ENCODE peak calls at places on chromosomes 11 and 22, in ten cellular contexts. S, V, P, J, E, B, Y, Z, C and F are unnamed samples.

GRCh38 chr11:46889689-46890475 is 28.5 kb downstream of the LRP4 start:
- DNase-seq in S (peak), P (peak), J (peak), E (peak), V (peak), Y (peak), C (peak), Z (peak), B (peak), F (peak)

GRCh38 chr11:11448626-11449025 is 95.6 kb upstream of the CSNK2A3 start:
- DNase-seq in V (no peak), B (no peak), P (no peak), Y (no peak), S (no peak), J (no peak), C (no peak), E (no peak), Z (no peak), F (no peak)

GRCh38 chr11:2831826-2832717 is 53.5 kb downstream of the CDKN1C start:
- DNase-seq in Y (no peak), B (no peak), C (no peak), Z (no peak), V (no peak), J (no peak), P (no peak), S (no peak), E (no peak), F (no peak)

GRCh38 chr22:22698263-22698750 is 53.9 kb downstream of the GGTLC2 start:
- DNase-seq in C (no peak), P (peak), B (no peak), V (no peak), Y (no peak), E (no peak), S (no peak), Z (no peak), J (no peak), F (no peak)

GRCh38 chr11:120793806-120794479 is 230.0 kb upstream of the TBCEL start:
- DNase-seq in V (no peak), Y (no peak), C (no peak), J (no peak), P (no peak), B (no peak), E (no peak), S (no peak), Z (no peak), F (no peak)

GRCh38 chr22:38474003-38474607 is 6.2 kb downstream of the KDELR3 start:
- DNase-seq in C (no peak), P (no peak), B (no peak), V (peak), E (no peak), S (no peak), Y (no peak), J (no peak), Z (no peak), F (no peak)

GRCh38 chr22:28053871-28054621 is 135.0 kb upstream of the PITPNB start:
- DNase-seq in S (no peak), B (no peak), E (no peak), V (no peak), C (no peak), Y (no peak), P (no peak), J (no peak), Z (no peak), F (no peak)

GRCh38 chr11:1274501-1274900 is 34.9 kb downstream of the TOLLIP start:
- DNase-seq in V (no peak), Z (peak), S (no peak), P (no peak), J (no peak), C (no peak), B (no peak), E (no peak), Y (no peak), F (no peak)

GRCh38 chr11:70207531-70208131 is 4.5 kb downstream of the FADD start:
- DNase-seq in J (no peak), V (no peak), C (no peak), Y (no peak), E (no peak), S (no peak), P (no peak), B (no peak), Z (peak), F (no peak)

GRCh38 chr11:129267716-129268115 is 75.6 kb upstream of the ARHGAP32 start:
- DNase-seq in Y (no peak), P (no peak), Z (no peak), J (no peak), B (no peak), V (no peak), E (no peak), S (no peak), C (no peak), F (no peak)

GRCh38 chr22:46970411-46971123 is 208.1 kb downstream of the TBC1D22A start:
- DNase-seq in S (no peak), J (no peak), Z (no peak), V (no peak), Y (no peak), P (peak), B (no peak), C (no peak), E (no peak), F (no peak)

GRCh38 chr11:31060880-31061279 is 308.7 kb downstream of the DCDC1 start:
- DNase-seq in E (no peak), V (no peak), B (no peak), Y (no peak), Z (no peak), P (no peak), J (no peak), C (no peak), S (no peak), F (no peak)

GRCh38 chr11:69961738-69962137 is 116.4 kb upstream of the ANO1 start:
- DNase-seq in Y (no peak), J (no peak), B (no peak), P (no peak), C (no peak), V (no peak), E (no peak), Z (no peak), S (no peak), F (no peak)

GRCh38 chr22:28139993-28140392 is 220.9 kb upstream of the PITPNB start:
- DNase-seq in S (no peak), V (no peak), E (no peak), Z (no peak), P (no peak), Y (peak), B (peak), C (no peak), J (no peak), F (peak)

GRCh38 chr11:62127941-62128770 is 4.3 kb downstream of the INCENP start:
- DNase-seq in E (no peak), V (no peak), S (no peak), P (peak), B (no peak), J (no peak), Z (peak), C (no peak), Y (no peak), F (no peak)

GRCh38 chr11:45769960-45770359 is 35.0 kb upstream of the SLC35C1 start:
- DNase-seq in S (no peak), B (no peak), Y (no peak), V (no peak), E (no peak), P (no peak), Z (no peak), J (no peak), C (no peak), F (no peak)

GRCh38 chr11:134792044-134792443 is 380.0 kb upstream of the B3GAT1 start:
- DNase-seq in V (no peak), Y (no peak), E (no peak), J (no peak), B (no peak), P (no peak), S (no peak), C (no peak), Z (no peak), F (peak)

GRCh38 chr11:20658135-20658534 is 11.3 kb upstream of the NELL1 start:
- DNase-seq in S (no peak), P (no peak), C (no peak), E (no peak), V (no peak), Y (no peak), J (no peak), Z (no peak), B (no peak), F (no peak)

GRCh38 chr22:22787805-22788459 is 99.7 kb upstream of the IGLL5 start:
- DNase-seq in Y (no peak), V (peak), J (peak), C (no peak), E (peak), S (peak), Z (peak), P (peak), B (peak), F (peak)

GRCh38 chr11:12356944-12357655 is 20.3 kb upstream of the PARVA start:
- DNase-seq in Y (no peak), J (no peak), P (no peak), C (no peak), B (no peak), Z (no peak), E (no peak), V (no peak), S (no peak), F (no peak)

GRCh38 chr22:24408630-24409029 is 18.8 kb upstream of the ADORA2A start:
- DNase-seq in Z (no peak), V (no peak), C (no peak), J (no peak), B (no peak), S (no peak), Y (no peak), P (no peak), E (no peak), F (no peak)

GRCh38 chr22:37726240-37726887 is 29.5 kb downstream of the TRIOBP start:
- DNase-seq in C (no peak), E (no peak), V (no peak), S (no peak), J (no peak), P (no peak), B (peak), Z (no peak), Y (peak), F (peak)

GRCh38 chr11:117513666-117514065 is 186.0 kb downstream of the CEP164 start:
- DNase-seq in C (no peak), Y (peak), P (no peak), V (no peak), J (no peak), Z (no peak), S (no peak), B (no peak), E (no peak), F (peak)

GRCh38 chr22:26377170-26377825 is 51.8 kb upstream of the ASPHD2 start:
- DNase-seq in C (no peak), S (no peak), E (no peak), J (no peak), P (no peak), Y (no peak), B (no peak), Z (no peak), V (peak), F (no peak)

GRCh38 chr22:46748948-46749681 is 11.1 kb upstream of the CERK start:
- DNase-seq in C (no peak), V (no peak), Z (peak), S (no peak), E (peak), J (no peak), P (no peak), B (peak), Y (peak), F (peak)